ENCODE peak calls at places on chromosomes 13 and 19, in eight cellular contexts. Y is effector CD4-positive, alpha-beta T cell; U is fibroblast of lung; Q is upper lobe of left lung; G is A549; H is NCI-H1105; N is left kidney; I is Daoy. E is an unnamed sample.

GRCh38 chr19:3916033-3916432 is 16.8 kb upstream of the NMRK2 start:
- DNase-seq in U (no peak), Y (no peak), Q (no peak), H (no peak), N (no peak), I (no peak), G (no peak), E (no peak)

GRCh38 chr13:92379371-92379770 is 847.2 kb upstream of the GPC6 start:
- DNase-seq in Y (no peak), N (no peak), H (no peak), U (no peak), Q (no peak), G (no peak), I (no peak), E (no peak)

GRCh38 chr19:3855321-3855720 is 13.5 kb downstream of the ZFR2 start:
- DNase-seq in I (peak), N (no peak), Q (no peak), H (no peak), Y (no peak), G (no peak), U (no peak), E (no peak)

GRCh38 chr19:3125900-3126524 is 9.8 kb upstream of the GNA15 start:
- DNase-seq in N (peak), U (peak), G (peak), Q (peak), H (no peak), Y (peak), I (peak), E (no peak)

GRCh38 chr13:50951366-50951765 is 41.8 kb downstream of the RNASEH2B start:
- DNase-seq in G (no peak), I (no peak), Q (no peak), N (no peak), H (no peak), U (peak), Y (no peak), E (peak)

GRCh38 chr19:35856001-35856400 is 710 bp upstream of the KIRREL2 start:
- DNase-seq in Y (no peak), Q (no peak), G (no peak), H (peak), N (peak), I (no peak), U (no peak), E (no peak)

GRCh38 chr19:6056801-6057650 is 53.3 kb downstream of the RFX2 start:
- DNase-seq in H (no peak), G (peak), Q (peak), U (peak), I (peak), N (peak), Y (no peak), E (peak)

GRCh38 chr19:53389591-53390377 is 5.2 kb upstream of the ZNF765 start:
- DNase-seq in G (no peak), Q (no peak), I (no peak), H (no peak), Y (no peak), N (peak), U (no peak), E (no peak)

GRCh38 chr19:7210359-7210758 is 83.9 kb downstream of the INSR start:
- DNase-seq in U (no peak), Q (no peak), I (no peak), G (no peak), N (no peak), H (no peak), Y (no peak), E (no peak)

GRCh38 chr19:580274-580835 is 8.0 kb downstream of the BSG start:
- DNase-seq in H (no peak), Y (no peak), G (no peak), U (no peak), Q (no peak), N (no peak), I (no peak), E (no peak)

GRCh38 chr19:56142087-56142787 is 1.1 kb downstream of the ZNF444 start:
- DNase-seq in H (no peak), Y (no peak), U (no peak), I (no peak), Q (peak), N (peak), G (no peak), E (no peak)

GRCh38 chr13:34207872-34208271 is 389.9 kb downstream of the RFC3 start:
- DNase-seq in I (no peak), H (no peak), G (no peak), Y (no peak), N (no peak), Q (no peak), U (peak), E (no peak)

GRCh38 chr13:22103628-22104027 is 432.8 kb downstream of the FGF9 start:
- DNase-seq in U (no peak), Q (no peak), Y (no peak), H (no peak), G (no peak), N (no peak), I (peak), E (no peak)

GRCh38 chr19:49930483-49931011 is 1.2 kb upstream of the NUP62 start:
- DNase-seq in Y (no peak), G (no peak), U (no peak), H (no peak), Q (no peak), N (peak), I (no peak), E (no peak)

GRCh38 chr13:44903596-44903995 is 85.7 kb downstream of the NUFIP1 start:
- DNase-seq in H (no peak), G (no peak), U (peak), Y (no peak), Q (peak), N (peak), I (no peak), E (peak)

GRCh38 chr19:3285647-3286176 is 61.3 kb downstream of the CELF5 start:
- DNase-seq in I (no peak), Y (peak), G (peak), N (peak), U (peak), Q (no peak), H (no peak), E (no peak)

GRCh38 chr13:105073041-105073440 is 1462.4 kb downstream of the EFNB2 start:
- DNase-seq in N (no peak), U (no peak), I (no peak), Q (no peak), H (no peak), Y (no peak), G (no peak), E (no peak)

GRCh38 chr19:16062789-16063188 is 13.5 kb upstream of the TPM4 start:
- DNase-seq in Q (peak), I (peak), G (no peak), Y (peak), N (peak), H (peak), U (no peak), E (no peak)

GRCh38 chr13:29411493-29411892 is 184.0 kb downstream of the SLC7A1 start:
- DNase-seq in Q (no peak), Y (no peak), H (no peak), U (no peak), N (no peak), G (no peak), I (no peak), E (no peak)

GRCh38 chr13:52849727-52850395 is 1.4 kb upstream of the PCDH8 start:
- DNase-seq in Q (no peak), U (no peak), Y (no peak), H (no peak), G (no peak), N (no peak), I (no peak), E (no peak)

GRCh38 chr13:48896312-48896711 is 79.4 kb upstream of the FNDC3A start:
- DNase-seq in I (peak), U (peak), H (no peak), Q (no peak), Y (no peak), G (no peak), N (no peak), E (no peak)

GRCh38 chr19:32611161-32611560 is 30.2 kb downstream of the PDCD5 start:
- DNase-seq in N (no peak), U (no peak), I (peak), Y (no peak), Q (no peak), H (no peak), G (no peak), E (peak)

GRCh38 chr19:13881692-13882418 is 4.9 kb downstream of the NANOS3 start:
- DNase-seq in I (peak), Y (no peak), G (no peak), Q (peak), U (no peak), N (peak), H (no peak), E (peak)

GRCh38 chr13:73142091-73142490 is 83.3 kb downstream of the KLF5 start:
- DNase-seq in Y (no peak), U (peak), N (peak), G (no peak), H (no peak), Q (peak), I (no peak), E (no peak)

GRCh38 chr19:45280471-45280961 is 29.4 kb downstream of the MARK4 start:
- DNase-seq in G (no peak), I (no peak), U (no peak), N (no peak), H (no peak), Y (no peak), Q (no peak), E (no peak)

GRCh38 chr13:68099616-68100015 is 869.5 kb upstream of the PCDH9 start:
- DNase-seq in G (no peak), H (no peak), Q (no peak), I (no peak), N (no peak), Y (no peak), U (peak), E (peak)

GRCh38 chr13:42968906-42969305 is 23.1 kb downstream of the EPSTI1 start:
- DNase-seq in U (no peak), I (no peak), N (peak), Q (peak), G (no peak), H (no peak), Y (no peak), E (no peak)

GRCh38 chr13:66348745-66349720 is 881.1 kb downstream of the PCDH9 start:
- DNase-seq in Q (peak), H (no peak), U (no peak), Y (no peak), G (no peak), I (no peak), N (peak), E (no peak)

GRCh38 chr19:14149509-14149994 is 13.2 kb upstream of the ASF1B start:
- DNase-seq in U (peak), H (no peak), Q (peak), Y (peak), N (peak), G (no peak), I (no peak), E (no peak)

GRCh38 chr19:45800009-45800553 is 7.4 kb upstream of the DMWD start:
- DNase-seq in U (peak), G (no peak), N (peak), H (no peak), Q (no peak), I (peak), Y (no peak), E (no peak)

GRCh38 chr13:33081666-33082065 is 65.4 kb downstream of the KL start:
- DNase-seq in I (no peak), Y (no peak), Q (no peak), H (no peak), G (no peak), N (no peak), U (no peak), E (no peak)

GRCh38 chr19:55696301-55697068 is 21.5 kb downstream of the EPN1 start:
- DNase-seq in G (no peak), N (no peak), H (no peak), I (no peak), Q (no peak), U (no peak), Y (no peak), E (no peak)

GRCh38 chr13:109790951-109791605 is 4.7 kb upstream of the IRS2 start:
- DNase-seq in U (peak), G (no peak), I (peak), Y (peak), H (peak), N (peak), Q (no peak), E (no peak)

GRCh38 chr13:65155861-65156260 is 2074.3 kb downstream of the PCDH9 start:
- DNase-seq in U (no peak), N (no peak), H (no peak), I (no peak), Q (no peak), G (no peak), Y (no peak), E (no peak)

GRCh38 chr19:40445006-40445312 is 824 bp upstream of the SERTAD3 start:
- DNase-seq in G (no peak), Y (no peak), I (no peak), U (no peak), N (no peak), Q (no peak), H (no peak), E (no peak)

GRCh38 chr13:28052945-28053344 is 47.4 kb downstream of the FLT3 start:
- DNase-seq in Y (no peak), G (no peak), U (no peak), I (no peak), H (no peak), Q (no peak), N (no peak), E (no peak)

GRCh38 chr13:59750860-59751259 is 412.9 kb downstream of the DIAPH3 start:
- DNase-seq in G (no peak), I (no peak), Y (no peak), U (peak), Q (no peak), N (peak), H (no peak), E (peak)

GRCh38 chr13:25200783-25201182 is 28.7 kb upstream of the AMER2 start:
- DNase-seq in Q (no peak), N (no peak), U (no peak), Y (no peak), G (no peak), I (no peak), H (no peak), E (no peak)

E was measured in astrocyte of the cerebellum.